ENCODE peak calls at places on chromosomes 5 and 9, in seven cellular contexts. G is mucosa of gallbladder; I is chondrocyte; L is stimulated activated CD8-positive, alpha-beta memory T cell treated with anti-CD3 and anti-CD28 coated beads, Interleukin-15, amount 100 ng/mL, for 4 hours; Q is T-helper 1 cell; X is iris pigment epithelial cell; V is aorta. K is an unnamed sample.
A peak's percentile ranks its signal among the peaks of the same experiment; 100 is the strongest.

GRCh38 chr5:177304392-177305119 is 957 bp downstream of the PRELID1 start:
- DNase-seq in Q (no peak), L (no peak), G (no peak), V (no peak), X (no peak), I (no peak), K (no peak)

GRCh38 chr5:135335031-135335828 is 63.8 kb downstream of the MACROH2A1 start:
- DNase-seq in V (no peak), L (no peak), Q (no peak), I (no peak), G (no peak), X (no peak), K (no peak)

GRCh38 chr9:97557606-97558095 is 56.2 kb downstream of the TMOD1 start:
- DNase-seq in Q (no peak), L (no peak), G (peak; percentile 54), V (peak; percentile 86), I (no peak), X (no peak), K (no peak)

GRCh38 chr5:143652104-143652700 is 159.8 kb upstream of the HMHB1 start:
- DNase-seq in I (no peak), L (no peak), G (no peak), V (no peak), Q (peak; percentile 17), X (peak; percentile 42), K (no peak)

GRCh38 chr5:25649628-25650265 is 1005.0 kb upstream of the CDH10 start:
- DNase-seq in L (no peak), V (no peak), I (no peak), G (no peak), X (no peak), Q (no peak), K (no peak)

GRCh38 chr5:133939668-133940067 is 28.8 kb downstream of the C5orf15 start:
- DNase-seq in V (no peak), Q (no peak), L (no peak), G (no peak), I (no peak), X (no peak), K (no peak)

GRCh38 chr9:34154052-34154451 is 24.8 kb upstream of the UBAP1 start:
- DNase-seq in Q (no peak), X (peak; percentile 7), L (no peak), I (no peak), G (no peak), V (no peak), K (no peak)

GRCh38 chr9:79555474-79555873 is 16.3 kb upstream of the TLE4 start:
- DNase-seq in Q (no peak), V (no peak), X (no peak), G (no peak), L (no peak), I (no peak), K (no peak)

GRCh38 chr5:42912184-42912766 is 100.6 kb upstream of the SELENOP start:
- DNase-seq in G (peak; percentile 32), X (peak; percentile 46), V (no peak), L (peak; percentile 7), Q (peak; percentile 38), I (no peak), K (peak; percentile 71)

GRCh38 chr5:81995407-81995806 is 23.6 kb downstream of the ATG10 start:
- DNase-seq in I (no peak), V (no peak), Q (no peak), L (no peak), G (no peak), X (no peak), K (no peak)

GRCh38 chr5:123089572-123089970 is 530 bp downstream of the PRDM6 start:
- DNase-seq in Q (no peak), G (no peak), I (no peak), X (peak; percentile 49), V (peak; percentile 59), L (no peak), K (peak; percentile 72)

GRCh38 chr9:35051069-35051967 is 21.1 kb downstream of the VCP start:
- DNase-seq in L (no peak), V (no peak), X (peak; percentile 55), Q (peak; percentile 23), I (no peak), G (no peak), K (peak; percentile 17)

GRCh38 chr9:29160763-29161353 is 1587.6 kb upstream of the C9orf72 start:
- DNase-seq in V (peak; percentile 21), X (no peak), Q (no peak), L (no peak), I (no peak), G (no peak), K (no peak)

GRCh38 chr9:127569819-127570401 is 42.2 kb upstream of the STXBP1 start:
- DNase-seq in I (no peak), X (no peak), L (no peak), G (no peak), Q (peak; percentile 87), V (no peak), K (peak; percentile 48)

GRCh38 chr5:75668988-75669760 is 48.1 kb downstream of the POC5 start:
- DNase-seq in G (peak; percentile 39), Q (peak; percentile 84), X (peak; percentile 63), L (peak; percentile 8), V (no peak), I (no peak), K (peak; percentile 24)

GRCh38 chr9:104025109-104025508 is 69.0 kb upstream of the SMC2 start:
- DNase-seq in I (no peak), Q (no peak), G (no peak), L (no peak), V (no peak), X (peak; percentile 61), K (no peak)

GRCh38 chr9:121498487-121499176 is 1.0 kb downstream of the GGTA1 start:
- DNase-seq in V (peak; percentile 77), L (no peak), I (no peak), G (no peak), X (peak; percentile 65), Q (no peak), K (peak; percentile 48)

GRCh38 chr9:136546697-136547481 is 1.0 kb upstream of the NOTCH1 start:
- DNase-seq in I (no peak), Q (peak; percentile 48), X (peak; percentile 62), G (peak; percentile 80), L (no peak), V (peak; percentile 86), K (peak; percentile 86)

GRCh38 chr9:95189230-95190098 is 128.0 kb downstream of the FANCC start:
- DNase-seq in G (peak; percentile 42), V (peak; percentile 70), L (no peak), I (no peak), X (peak; percentile 90), Q (peak; percentile 79), K (no peak)

GRCh38 chr5:22708770-22709328 is 144.3 kb downstream of the CDH12 start:
- DNase-seq in I (no peak), Q (no peak), X (no peak), G (no peak), L (no peak), V (no peak), K (peak; percentile 9)

GRCh38 chr5:59357421-59357977 is 536.0 kb downstream of the PDE4D start:
- DNase-seq in L (no peak), V (no peak), G (peak; percentile 16), X (peak; percentile 88), I (no peak), Q (no peak), K (no peak)

GRCh38 chr9:98045234-98046160 is 11.0 kb upstream of the NANS start:
- DNase-seq in V (no peak), G (no peak), Q (peak; percentile 79), I (no peak), X (no peak), L (no peak), K (peak; percentile 6)

GRCh38 chr9:20398511-20399338 is 223.6 kb downstream of the MLLT3 start:
- DNase-seq in I (no peak), G (no peak), V (no peak), X (no peak), Q (no peak), L (no peak), K (no peak)

GRCh38 chr5:67350600-67351315 is 154.2 kb upstream of the CD180 start:
- DNase-seq in Q (no peak), L (no peak), V (no peak), X (no peak), I (no peak), G (no peak), K (no peak)

GRCh38 chr5:141528401-141528984 is 39.6 kb downstream of the PCDHGC5 start:
- DNase-seq in Q (no peak), V (peak; percentile 59), X (peak; percentile 30), G (no peak), I (no peak), L (no peak), K (no peak)

GRCh38 chr5:121296357-121296756 is 555.3 kb upstream of the FTMT start:
- DNase-seq in I (no peak), Q (no peak), V (no peak), L (no peak), G (no peak), X (no peak), K (no peak)

GRCh38 chr9:137740311-137740710 is 121.5 kb downstream of the EHMT1 start:
- DNase-seq in L (no peak), X (peak; percentile 54), V (no peak), G (no peak), I (no peak), Q (no peak), K (no peak)

GRCh38 chr5:23963449-23963848 is 456.0 kb downstream of the PRDM9 start:
- DNase-seq in Q (no peak), G (no peak), L (no peak), I (no peak), X (no peak), V (no peak), K (no peak)

GRCh38 chr5:1654786-1655495 is 131.2 kb upstream of the LPCAT1 start:
- DNase-seq in I (no peak), V (no peak), X (no peak), L (no peak), Q (no peak), G (no peak), K (no peak)

GRCh38 chr5:58378613-58379385 is 81.1 kb downstream of the PLK2 start:
- DNase-seq in G (no peak), X (peak; percentile 4), V (no peak), Q (no peak), L (no peak), I (no peak), K (no peak)

GRCh38 chr5:78549043-78549442 is 99.5 kb downstream of the LHFPL2 start:
- DNase-seq in G (no peak), I (no peak), X (peak; percentile 47), L (no peak), V (no peak), Q (no peak), K (no peak)

GRCh38 chr9:124335320-124335707 is 77.6 kb downstream of the NEK6 start:
- DNase-seq in X (no peak), I (no peak), G (no peak), V (no peak), Q (no peak), L (no peak), K (no peak)

GRCh38 chr5:112921833-112922817 is at the start of gene REEP5:
- DNase-seq in G (peak; percentile 79), V (peak; percentile 90), X (peak; percentile 66), Q (peak; percentile 88), L (peak; percentile 72), I (peak; percentile 93), K (peak; percentile 95)